ENCODE peak calls at places on chromosomes 13 and 19, in ten cellular contexts. J is pancreas; L is NCI-H345; Z is progenitor cell of endocrine pancreas; G is GM04503; B is COR-L47; M is M059J; Y is T-cell; S is stimulated activated CD4-positive, alpha-beta T cell treated with anti-CD3 and anti-CD28 coated beads, Interleukin-4, amount 100 ng/mL, for 4 hours; I is substantia nigra. P is an unnamed sample.

GRCh38 chr13:42696191-42696590 is 85.2 kb upstream of the FAM216B start:
- DNase-seq in J (no peak), L (no peak), Z (no peak), G (no peak), B (no peak), M (peak), Y (no peak), S (no peak), I (no peak), P (no peak)

GRCh38 chr13:105904034-105904742 is 631.3 kb downstream of the EFNB2 start:
- DNase-seq in J (no peak), L (no peak), Z (no peak), G (no peak), B (no peak), M (no peak), Y (no peak), S (no peak), I (no peak), P (no peak)

GRCh38 chr19:40588110-40588854 is 11.6 kb downstream of the SHKBP1 start:
- DNase-seq in J (no peak), L (no peak), Z (no peak), G (no peak), B (no peak), M (peak), Y (no peak), S (no peak), I (no peak), P (no peak)

GRCh38 chr13:35791191-35791902 is 314.9 kb upstream of the MAB21L1 start:
- DNase-seq in J (no peak), L (no peak), Z (no peak), G (peak), B (no peak), M (peak), Y (no peak), S (no peak), I (no peak), P (no peak)

GRCh38 chr19:23512151-23512925 is 117.1 kb upstream of the ZNF91 start:
- DNase-seq in J (no peak), L (no peak), Z (no peak), G (no peak), B (no peak), M (no peak), Y (no peak), S (no peak), I (no peak), P (no peak)

GRCh38 chr13:46667687-46668281 is 114.8 kb downstream of the LRCH1 start:
- DNase-seq in J (no peak), L (no peak), Z (no peak), G (no peak), B (no peak), M (peak), Y (no peak), S (no peak), I (no peak), P (no peak)

GRCh38 chr13:71213252-71213821 is 653.7 kb downstream of the DACH1 start:
- DNase-seq in J (no peak), L (no peak), Z (no peak), G (no peak), B (no peak), M (no peak), Y (no peak), S (no peak), I (no peak), P (no peak)

GRCh38 chr19:39867952-39868351 is 21.8 kb upstream of the FBL start:
- DNase-seq in J (no peak), L (no peak), Z (no peak), G (no peak), B (no peak), M (no peak), Y (no peak), S (no peak), I (no peak), P (no peak)

GRCh38 chr13:19605161-19605955 is 28.1 kb upstream of the MPHOSPH8 start:
- DNase-seq in J (no peak), L (no peak), Z (no peak), G (no peak), B (no peak), M (peak), Y (no peak), S (no peak), I (no peak), P (no peak)

GRCh38 chr13:110652231-110652730 is 36.9 kb downstream of the NAXD start:
- DNase-seq in J (no peak), L (no peak), Z (no peak), G (no peak), B (no peak), M (no peak), Y (no peak), S (no peak), I (no peak), P (no peak)

GRCh38 chr13:60511637-60512036 is 114.6 kb downstream of the TDRD3 start:
- DNase-seq in J (no peak), L (no peak), Z (no peak), G (no peak), B (no peak), M (no peak), Y (no peak), S (no peak), I (no peak), P (no peak)

GRCh38 chr13:33633701-33634525 is 184.0 kb upstream of the RFC3 start:
- DNase-seq in J (no peak), L (no peak), Z (no peak), G (no peak), B (no peak), M (no peak), Y (no peak), S (no peak), I (peak), P (no peak)

GRCh38 chr19:18514800-18515682 is 6.8 kb downstream of the ELL start:
- DNase-seq in J (peak), L (peak), Z (no peak), G (no peak), B (no peak), M (peak), Y (peak), S (no peak), I (no peak), P (no peak)

GRCh38 chr19:34224996-34225658 is 29.2 kb upstream of the GARRE1 start:
- DNase-seq in J (no peak), L (no peak), Z (no peak), G (no peak), B (no peak), M (peak), Y (no peak), S (no peak), I (no peak), P (no peak)

GRCh38 chr19:3510727-3511126 is 4.6 kb downstream of the FZR1 start:
- DNase-seq in J (no peak), L (no peak), Z (no peak), G (no peak), B (no peak), M (no peak), Y (no peak), S (no peak), I (no peak), P (no peak)

GRCh38 chr19:8468761-8469458 is 24.1 kb downstream of the HNRNPM start:
- DNase-seq in J (no peak), L (no peak), Z (no peak), G (no peak), B (no peak), M (no peak), Y (no peak), S (no peak), I (no peak), P (no peak)

GRCh38 chr19:16066611-16067104 is 9.6 kb upstream of the TPM4 start:
- DNase-seq in J (no peak), L (no peak), Z (no peak), G (no peak), B (no peak), M (peak), Y (peak), S (peak), I (no peak), P (no peak)

GRCh38 chr19:39398297-39398864 is 7.2 kb downstream of the MED29 start:
- DNase-seq in J (peak), L (no peak), Z (no peak), G (no peak), B (no peak), M (peak), Y (peak), S (peak), I (no peak), P (no peak)

GRCh38 chr19:50542825-50543428 is 25.3 kb downstream of the LRRC4B start:
- DNase-seq in J (no peak), L (no peak), Z (no peak), G (no peak), B (no peak), M (no peak), Y (no peak), S (no peak), I (no peak), P (no peak)

GRCh38 chr19:33704271-33704670 is 82.5 kb downstream of the CHST8 start:
- DNase-seq in J (no peak), L (no peak), Z (no peak), G (no peak), B (no peak), M (no peak), Y (no peak), S (no peak), I (no peak), P (no peak)

GRCh38 chr19:31149306-31149975 is 199.8 kb downstream of the TSHZ3 start:
- DNase-seq in J (no peak), L (no peak), Z (no peak), G (no peak), B (no peak), M (peak), Y (no peak), S (no peak), I (no peak), P (no peak)

GRCh38 chr13:109747524-109747923 is 38.9 kb downstream of the IRS2 start:
- DNase-seq in J (no peak), L (no peak), Z (no peak), G (no peak), B (no peak), M (no peak), Y (no peak), S (no peak), I (no peak), P (no peak)

GRCh38 chr19:3769494-3769893 is 2.5 kb downstream of the RAX2 start:
- DNase-seq in J (no peak), L (no peak), Z (no peak), G (no peak), B (no peak), M (no peak), Y (no peak), S (no peak), I (no peak), P (no peak)

GRCh38 chr13:113864303-113864890 is 521 bp upstream of the GAS6 start:
- DNase-seq in J (no peak), L (peak), Z (no peak), G (no peak), B (no peak), M (peak), Y (no peak), S (no peak), I (no peak), P (no peak)

GRCh38 chr13:74301200-74302063 is 167.2 kb upstream of the KLF12 start:
- DNase-seq in J (no peak), L (no peak), Z (no peak), G (no peak), B (no peak), M (no peak), Y (no peak), S (no peak), I (no peak), P (no peak)

GRCh38 chr13:84648069-84648640 is 765.9 kb upstream of the SLITRK1 start:
- DNase-seq in J (no peak), L (no peak), Z (no peak), G (no peak), B (no peak), M (no peak), Y (no peak), S (no peak), I (no peak), P (no peak)

GRCh38 chr19:7562646-7563393 is 27.3 kb downstream of the PNPLA6 start:
- DNase-seq in J (no peak), L (no peak), Z (no peak), G (no peak), B (no peak), M (no peak), Y (peak), S (no peak), I (no peak), P (no peak)

GRCh38 chr13:114110091-114110829 is 22.2 kb downstream of the RASA3 start:
- DNase-seq in J (no peak), L (peak), Z (no peak), G (no peak), B (no peak), M (no peak), Y (peak), S (peak), I (no peak), P (no peak)

GRCh38 chr19:6086081-6086858 is 24.0 kb downstream of the RFX2 start:
- DNase-seq in J (no peak), L (no peak), Z (no peak), G (no peak), B (no peak), M (peak), Y (no peak), S (no peak), I (no peak), P (no peak)

GRCh38 chr13:77356155-77356554 is 29.3 kb upstream of the MYCBP2 start:
- DNase-seq in J (no peak), L (no peak), Z (no peak), G (no peak), B (no peak), M (no peak), Y (no peak), S (no peak), I (no peak), P (no peak)

GRCh38 chr19:41795031-41795461 is 1.3 kb upstream of the CEACAM3 start:
- DNase-seq in J (no peak), L (peak), Z (peak), G (no peak), B (peak), M (peak), Y (peak), S (peak), I (no peak), P (no peak)

GRCh38 chr13:28854657-28855056 is 34.5 kb downstream of the MTUS2 start:
- DNase-seq in J (no peak), L (no peak), Z (no peak), G (no peak), B (no peak), M (peak), Y (no peak), S (no peak), I (no peak), P (no peak)

GRCh38 chr13:66805657-66806056 is 424.5 kb downstream of the PCDH9 start:
- DNase-seq in J (peak), L (no peak), Z (no peak), G (no peak), B (no peak), M (no peak), Y (no peak), S (no peak), I (no peak), P (no peak)

GRCh38 chr19:10135551-10136334 is 16.0 kb upstream of the EIF3G start:
- DNase-seq in J (no peak), L (no peak), Z (no peak), G (no peak), B (no peak), M (no peak), Y (no peak), S (no peak), I (no peak), P (no peak)

GRCh38 chr13:108947551-108948030 is 318.2 kb downstream of the MYO16 start:
- DNase-seq in J (peak), L (no peak), Z (no peak), G (peak), B (no peak), M (no peak), Y (no peak), S (no peak), I (no peak), P (no peak)